ENCODE peak calls at places on chromosomes 16 and 17, in five cellular contexts. D is left ventricle myocardium inferior, A is neural progenitor cell, S is astrocyte of the spinal cord, P is ascending aorta. Z is an unnamed sample.

GRCh38 chr17:41639492-41640473 is 15.4 kb upstream of the KRT17 start:
- DNase-seq in D (no peak), A (no peak), S (no peak), P (no peak), Z (no peak)

GRCh38 chr17:8304181-8304910 is 5.7 kb upstream of the ARHGEF15 start:
- DNase-seq in D (no peak), A (no peak), S (no peak), P (no peak), Z (no peak)

GRCh38 chr17:28567604-28568003 is 3.7 kb downstream of the PIGS start:
- DNase-seq in D (no peak), A (no peak), S (no peak), P (no peak), Z (no peak)

GRCh38 chr17:73875346-73875745 is 231.1 kb upstream of the SDK2 start:
- DNase-seq in D (no peak), A (no peak), S (no peak), P (no peak), Z (no peak)

GRCh38 chr17:43766413-43767052 is 7.9 kb upstream of the SOST start:
- DNase-seq in D (peak), A (peak), S (peak), P (no peak), Z (no peak)

GRCh38 chr16:2487903-2488531 is 13.1 kb downstream of the TBC1D24 start:
- DNase-seq in D (no peak), A (no peak), S (no peak), P (no peak), Z (no peak)

GRCh38 chr16:57985204-57986121 is 14.5 kb upstream of the CNGB1 start:
- DNase-seq in D (no peak), A (peak), S (no peak), P (no peak), Z (no peak)

GRCh38 chr16:87956169-87956770 is 5.0 kb downstream of the BANP start:
- DNase-seq in D (peak), A (peak), S (peak), P (no peak), Z (peak)

GRCh38 chr17:35765086-35765710 is 4.5 kb downstream of the C17orf50 start:
- DNase-seq in D (no peak), A (peak), S (no peak), P (no peak), Z (no peak)

GRCh38 chr17:49873466-49873865 is 25.6 kb upstream of the TAC4 start:
- DNase-seq in D (no peak), A (no peak), S (no peak), P (no peak), Z (no peak)

GRCh38 chr16:58614212-58614611 is 15.4 kb downstream of the CNOT1 start:
- DNase-seq in D (no peak), A (no peak), S (peak), P (no peak), Z (no peak)

GRCh38 chr16:87739801-87740200 is 26.0 kb downstream of the KLHDC4 start:
- DNase-seq in D (no peak), A (no peak), S (no peak), P (no peak), Z (no peak)

GRCh38 chr17:80223142-80223815 is 3.1 kb downstream of the SLC26A11 start:
- DNase-seq in D (no peak), A (no peak), S (no peak), P (no peak), Z (no peak)

GRCh38 chr17:10875984-10876555 is 38.2 kb upstream of the PIRT start:
- DNase-seq in D (no peak), A (peak), S (peak), P (no peak), Z (no peak)

GRCh38 chr17:15456486-15456885 is 10.9 kb downstream of the CDRT4 start:
- DNase-seq in D (peak), A (no peak), S (no peak), P (no peak), Z (no peak)

GRCh38 chr16:11313493-11314308 is 31.6 kb upstream of the RMI2 start:
- DNase-seq in D (no peak), A (no peak), S (no peak), P (no peak), Z (no peak)

GRCh38 chr17:76500074-76500744 is 1.0 kb downstream of the RHBDF2 start:
- DNase-seq in D (no peak), A (peak), S (no peak), P (no peak), Z (no peak)

GRCh38 chr16:85563515-85564276 is 49.4 kb upstream of the GSE1 start:
- DNase-seq in D (peak), A (no peak), S (peak), P (no peak), Z (no peak)

GRCh38 chr16:77043076-77043475 is 147.9 kb upstream of the MON1B start:
- DNase-seq in D (no peak), A (peak), S (peak), P (no peak), Z (no peak)

DNA sequence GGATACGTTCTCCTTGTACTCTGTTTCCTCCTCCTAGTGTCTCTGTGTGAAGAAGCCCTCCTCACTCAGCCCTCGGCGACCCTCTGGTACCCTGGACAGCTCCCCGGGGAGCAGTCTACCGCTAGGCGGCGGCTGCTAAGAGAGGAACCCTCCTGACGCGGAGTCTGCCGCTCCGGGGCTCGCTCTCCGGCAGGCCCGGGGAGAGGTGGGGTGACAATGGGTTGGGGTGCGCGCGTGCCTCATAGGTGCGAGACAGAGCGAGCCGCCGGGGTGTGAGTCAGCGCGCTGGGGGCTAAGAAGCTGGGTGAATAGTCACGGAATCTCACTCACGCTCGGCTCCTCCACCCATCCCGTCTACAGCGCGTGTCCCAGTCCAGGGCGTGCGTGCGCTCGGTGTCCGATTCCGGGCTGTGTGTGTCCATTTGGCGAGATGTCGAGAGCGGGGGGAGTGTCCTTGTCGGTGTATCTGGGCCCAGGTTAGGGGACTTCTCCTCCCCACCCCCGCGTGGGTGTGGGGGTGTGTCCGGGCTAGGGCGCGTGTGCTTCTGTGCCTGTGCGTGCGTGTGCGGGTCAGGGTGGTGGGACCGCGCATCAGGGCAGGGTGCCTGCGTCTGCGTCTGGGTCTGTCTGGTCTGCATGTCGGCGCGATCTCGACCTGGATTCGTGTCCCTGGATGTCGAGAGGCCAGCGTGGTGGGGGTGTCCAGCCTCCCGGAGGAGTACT is 578 bp upstream of the HS3ST2 start:
- DNase-seq in D (peak), A (peak), S (peak), P (no peak), Z (no peak)
- TF ChIP-seq CTCF in D (peak), A (peak), S (peak), P (peak), Z (no peak)

DNA sequence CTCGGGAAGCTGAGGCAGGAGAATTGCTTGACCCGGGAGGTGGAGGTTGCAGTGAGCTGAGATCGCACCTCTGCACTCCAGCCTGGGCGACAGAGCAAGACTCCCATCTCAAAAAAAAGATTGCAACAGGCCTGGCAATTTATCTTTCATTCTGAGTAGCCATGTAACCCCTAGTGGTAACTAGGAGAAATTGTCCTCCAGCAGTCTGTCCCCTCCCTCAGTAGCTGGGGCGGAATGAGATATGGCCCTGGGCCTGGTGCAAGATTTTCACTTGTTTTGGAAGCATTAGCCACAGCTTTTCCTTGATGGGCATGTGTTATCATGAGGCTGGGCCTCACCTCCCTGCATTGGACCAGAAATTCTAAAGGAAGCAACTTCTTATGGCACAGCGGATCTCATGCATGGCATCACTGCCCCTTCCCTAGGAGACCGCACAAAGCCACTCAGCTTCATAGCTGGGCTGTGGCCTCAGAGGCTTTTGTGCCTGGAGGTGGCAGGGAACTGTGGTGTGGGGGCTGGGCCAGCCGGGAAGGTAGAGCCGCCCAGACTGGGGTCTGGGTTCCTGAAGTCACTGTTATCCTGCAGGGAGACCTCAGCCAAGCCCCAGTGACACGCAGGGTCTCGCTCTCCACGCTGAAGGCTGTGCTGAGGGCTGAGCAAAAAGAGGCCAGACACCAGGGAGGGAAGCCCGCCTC is 13.4 kb downstream of the NATD1 start:
- DNase-seq in D (no peak), A (peak), S (peak), P (no peak), Z (no peak)
- TF ChIP-seq CTCF in D (peak), A (peak), S (peak), P (no peak), Z (no peak)

DNA sequence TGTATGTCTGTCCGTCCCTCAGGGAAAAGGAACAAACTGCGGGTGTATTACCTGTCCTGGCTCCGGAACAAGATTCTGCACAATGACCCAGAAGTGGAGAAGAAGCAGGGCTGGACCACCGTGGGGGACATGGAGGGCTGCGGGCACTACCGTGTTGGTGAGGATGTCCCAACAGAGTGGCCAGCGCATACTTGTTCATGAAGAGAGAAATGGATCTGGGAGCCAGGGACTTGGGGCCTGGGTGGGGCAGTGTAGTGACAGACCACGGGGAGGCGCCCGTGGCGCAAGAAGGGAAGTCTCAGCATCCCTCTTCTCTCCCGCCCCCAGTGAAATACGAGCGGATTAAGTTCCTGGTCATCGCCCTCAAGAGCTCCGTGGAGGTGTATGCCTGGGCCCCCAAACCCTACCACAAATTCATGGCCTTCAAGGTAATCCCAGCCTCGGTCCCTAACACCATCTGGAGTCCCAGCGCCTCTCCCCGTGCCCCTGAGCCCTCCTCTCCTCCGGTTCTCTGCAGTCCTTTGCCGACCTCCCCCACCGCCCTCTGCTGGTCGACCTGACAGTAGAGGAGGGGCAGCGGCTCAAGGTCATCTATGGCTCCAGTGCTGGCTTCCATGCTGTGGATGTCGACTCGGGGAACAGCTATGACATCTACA is 3.5 kb upstream of the C17orf107 start:
- DNase-seq in D (no peak), A (peak), S (no peak), P (no peak), Z (no peak)
- TF ChIP-seq CTCF in D (no peak), A (peak), S (peak), P (no peak), Z (no peak)

GRCh38 chr17:2312736-2313135 is 9.0 kb downstream of the SRR start:
- DNase-seq in D (no peak), A (no peak), S (no peak), P (no peak), Z (no peak)
- TF ChIP-seq CTCF in D (no peak), A (no peak), S (no peak), P (no peak), Z (no peak)

DNA sequence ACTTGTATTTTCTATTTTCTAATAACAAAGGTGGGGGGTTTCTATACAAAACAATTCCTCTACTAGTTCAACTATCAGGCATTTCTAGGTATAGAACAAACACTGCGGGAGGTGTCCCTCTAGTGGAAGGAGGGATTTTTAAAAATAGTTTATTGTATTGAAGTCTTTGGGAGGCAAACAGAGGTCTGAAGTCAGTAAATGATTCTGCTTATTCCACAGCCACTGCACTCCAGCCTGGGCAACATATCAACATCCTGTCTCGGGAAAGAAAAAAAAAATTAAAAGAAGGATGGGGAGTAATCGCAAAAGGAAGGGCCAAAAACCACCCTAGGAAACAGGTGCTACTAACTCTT is 648 bp upstream of the ERCC4 start:
- DNase-seq in D (no peak), A (peak), S (peak), P (no peak), Z (no peak)
- TF ChIP-seq CTCF in D (no peak), A (no peak), S (peak), P (no peak), Z (no peak)

DNA sequence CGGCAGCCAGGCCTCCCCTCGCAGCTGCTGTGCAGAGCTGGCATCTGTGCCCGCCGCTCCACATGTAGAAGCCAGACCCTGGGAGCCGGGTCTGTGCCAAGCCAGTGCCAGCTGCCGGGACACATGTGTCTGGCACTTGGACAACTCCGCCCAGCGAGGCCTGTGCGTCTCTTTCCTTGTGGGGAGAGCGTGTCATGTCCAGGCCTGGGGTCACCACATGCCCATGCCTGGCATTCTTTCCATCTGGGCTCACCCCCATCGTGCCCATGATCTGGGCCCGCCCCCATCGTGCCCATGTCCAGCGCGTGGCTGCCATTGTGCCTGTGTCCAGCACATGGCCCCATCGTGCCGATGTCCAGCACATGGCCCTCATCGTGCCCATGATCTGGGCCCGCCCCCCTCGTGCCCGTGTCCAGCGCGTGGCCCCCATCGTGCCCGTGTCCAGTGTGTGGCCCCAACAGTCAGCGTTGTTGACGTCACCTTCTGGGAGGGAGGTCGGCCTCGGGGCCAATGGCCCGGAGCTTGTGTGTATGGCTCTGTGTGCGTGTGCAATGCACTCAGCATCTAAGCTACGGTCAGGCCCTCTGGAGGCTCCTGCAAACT is 13.3 kb upstream of the ACSF3 start:
- DNase-seq in D (no peak), A (no peak), S (no peak), P (no peak), Z (no peak)
- TF ChIP-seq CTCF in D (no peak), A (no peak), S (no peak), P (no peak), Z (no peak)

DNA sequence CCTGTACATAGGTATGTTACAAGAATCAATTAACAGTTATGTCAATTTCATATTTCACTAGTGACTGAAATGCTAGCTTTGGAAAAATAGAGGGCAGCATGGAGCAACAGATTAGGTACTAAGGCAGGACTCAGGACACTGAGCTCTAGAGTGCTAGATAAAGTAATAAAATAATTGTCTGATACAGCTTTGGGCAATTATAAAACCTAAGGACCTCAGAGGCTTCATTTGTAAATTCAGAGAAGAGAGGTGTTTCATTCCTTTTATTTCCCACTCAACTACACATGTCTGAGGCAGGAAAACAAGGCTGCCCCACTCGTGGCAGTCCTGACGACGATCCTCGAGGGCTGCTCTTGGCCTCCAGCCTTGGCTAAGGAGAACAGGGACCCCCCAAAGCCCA is 81.5 kb downstream of the CA4 start:
- DNase-seq in D (no peak), A (peak), S (peak), P (no peak), Z (no peak)
- TF ChIP-seq CTCF in D (peak), A (peak), S (peak), P (no peak), Z (no peak)

GRCh38 chr17:60959011-60959410 is 281.4 kb downstream of the BCAS3 start:
- DNase-seq in D (no peak), A (no peak), S (peak), P (no peak), Z (no peak)
- TF ChIP-seq CTCF in D (no peak), A (no peak), S (no peak), P (no peak), Z (no peak)

GRCh38 chr17:48567646-48568354 is 10.3 kb downstream of the HOXB4 start:
- DNase-seq in D (no peak), A (no peak), S (no peak), P (no peak), Z (no peak)

GRCh38 chr17:48570325-48571023 is 7.7 kb downstream of the HOXB4 start:
- DNase-seq in D (no peak), A (no peak), S (no peak), P (no peak), Z (no peak)

GRCh38 chr17:48571024-48571818 is 6.9 kb downstream of the HOXB4 start:
- DNase-seq in D (no peak), A (no peak), S (no peak), P (no peak), Z (no peak)

GRCh38 chr17:48568499-48569259 is 9.5 kb downstream of the HOXB4 start:
- DNase-seq in D (no peak), A (no peak), S (no peak), P (no peak), Z (no peak)

DNA sequence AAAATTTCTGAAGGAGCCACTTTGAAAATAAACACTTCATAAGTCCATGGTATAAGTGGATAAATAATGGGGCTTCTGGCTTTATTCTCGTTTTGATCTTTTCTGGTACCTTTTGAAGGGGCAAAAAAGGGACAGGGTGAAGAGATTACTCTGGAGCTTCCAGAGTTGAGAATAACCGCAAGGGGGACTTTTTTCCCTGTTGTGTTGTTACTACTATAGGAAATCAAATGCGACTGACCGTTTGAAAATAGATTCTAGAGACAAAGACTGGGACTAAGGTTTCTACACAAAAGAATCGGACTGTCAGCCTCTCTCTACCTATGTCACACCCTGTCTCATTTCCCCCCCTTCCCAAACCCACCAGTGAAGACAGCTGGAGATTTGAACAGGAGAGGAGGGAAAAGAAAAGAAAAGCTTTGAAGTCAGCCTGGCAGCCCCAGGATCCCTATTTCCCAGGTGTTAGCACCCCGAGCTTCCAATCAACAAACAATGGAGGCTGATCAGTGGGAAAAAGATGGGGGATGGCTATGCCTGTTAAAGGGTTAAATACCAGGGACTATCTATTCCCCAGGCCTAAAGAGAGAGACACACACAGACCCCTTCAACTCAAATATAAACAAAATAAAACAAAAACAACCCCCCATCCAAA is 8.3 kb downstream of the HOXB4 start:
- DNase-seq in D (no peak), A (no peak), S (no peak), P (no peak), Z (no peak)
- TF ChIP-seq CTCF in D (no peak), A (no peak), S (no peak), P (no peak), Z (no peak)

GRCh38 chr16:1050921-1051320 is 21.6 kb upstream of the SSTR5 start:
- DNase-seq in D (no peak), A (no peak), S (no peak), P (no peak), Z (no peak)

GRCh38 chr16:1050466-1050865 is 22.1 kb upstream of the SSTR5 start:
- DNase-seq in D (no peak), A (no peak), S (no peak), P (no peak), Z (no peak)

GRCh38 chr16:1049976-1050247 is 22.6 kb upstream of the SSTR5 start:
- DNase-seq in D (no peak), A (no peak), S (no peak), P (no peak), Z (no peak)

GRCh38 chr16:1052791-1053521 is 19.6 kb upstream of the SSTR5 start:
- DNase-seq in D (no peak), A (no peak), S (no peak), P (no peak), Z (no peak)

GRCh38 chr16:1051446-1051845 is 21.1 kb upstream of the SSTR5 start:
- DNase-seq in D (no peak), A (no peak), S (no peak), P (no peak), Z (no peak)
- TF ChIP-seq CTCF in D (no peak), A (no peak), S (no peak), P (no peak), Z (no peak)

Z was measured in activated B cell treated with CpG ODN at 0.5 μM for 24 hours.